ENCODE peak calls at places on chromosomes 4 and X, in five cellular contexts. G is GM13976, C is astrocyte of the spinal cord, M is AG08396, X is upper lobe of left lung. J is an unnamed sample.

GRCh38 chr4:105140684-105141490 is 5.8 kb upstream of the TET2 start:
- DNase-seq in C (peak; percentile 27), G (no peak), X (peak; percentile 34), M (peak; percentile 34), J (peak; percentile 47)

GRCh38 chrX:40054793-40055192 is 43.0 kb downstream of the BCOR start:
- DNase-seq in C (no peak), G (no peak), M (no peak), X (no peak), J (no peak)

GRCh38 chr4:63795301-63795700 is 613.9 kb downstream of the TECRL start:
- DNase-seq in M (no peak), C (no peak), X (no peak), G (no peak), J (no peak)

GRCh38 chrX:48890934-48891401 is 6.6 kb downstream of the TIMM17B start:
- DNase-seq in C (no peak), M (no peak), X (peak; percentile 41), G (peak; percentile 41), J (no peak)

GRCh38 chrX:23578079-23578478 is 89.2 kb upstream of the PRDX4 start:
- DNase-seq in M (no peak), C (peak; percentile 17), X (no peak), G (no peak), J (no peak)

GRCh38 chrX:46588263-46588662 is 14.7 kb downstream of the CHST7 start:
- DNase-seq in M (no peak), C (peak; percentile 82), G (no peak), X (no peak), J (peak; percentile 86)

GRCh38 chr4:10226756-10227155 is 110.2 kb upstream of the WDR1 start:
- DNase-seq in C (no peak), G (no peak), X (no peak), M (no peak), J (no peak)

GRCh38 chr4:69054578-69055200 is 41.6 kb upstream of the UGT2B7 start:
- DNase-seq in M (peak; percentile 8), X (peak; percentile 61), C (peak; percentile 84), G (no peak), J (peak; percentile 26)

GRCh38 chr4:76830612-76831474 is 67.1 kb downstream of the SOWAHB start:
- DNase-seq in G (no peak), X (peak; percentile 22), M (peak; percentile 65), C (peak; percentile 79), J (no peak)

GRCh38 chr4:111761531-111761930 is 383.7 kb upstream of the FAM241A start:
- DNase-seq in G (no peak), M (no peak), X (no peak), C (no peak), J (no peak)

GRCh38 chrX:17812763-17813162 is 48.3 kb downstream of the RAI2 start:
- DNase-seq in M (no peak), X (no peak), C (no peak), G (no peak), J (peak; percentile 18)

J was measured in A673.